ENCODE peak calls at places on chromosome 5, in six cellular contexts. U, K, B, S, M and O are unnamed samples.

GRCh38 chr5:129541648-129542251 is 81.7 kb downstream of the ADAMTS19 start:
- DNase-seq in U (peak; percentile 76), K (peak; percentile 21), B (no peak), S (no peak), M (no peak), O (peak; percentile 23)

GRCh38 chr5:74016373-74016772 is 390.4 kb downstream of the ARHGEF28 start:
- DNase-seq in U (no peak), K (no peak), B (no peak), S (no peak), M (no peak), O (no peak)

GRCh38 chr5:138981131-138981530 is 106.0 kb upstream of the LRRTM2 start:
- DNase-seq in U (no peak), K (peak; percentile 80), B (no peak), S (no peak), M (no peak), O (no peak)

GRCh38 chr5:118095100-118095499 is 893.2 kb downstream of the DTWD2 start:
- DNase-seq in U (no peak), K (no peak), B (no peak), S (no peak), M (no peak), O (no peak)

GRCh38 chr5:65157906-65158603 is 323.7 kb downstream of the ADAMTS6 start:
- DNase-seq in U (no peak), K (peak; percentile 66), B (no peak), S (no peak), M (no peak), O (peak; percentile 82)

GRCh38 chr5:61597684-61598083 is 265.6 kb downstream of the ZSWIM6 start:
- DNase-seq in U (no peak), K (no peak), B (no peak), S (no peak), M (no peak), O (no peak)

GRCh38 chr5:138029501-138029900 is 3.4 kb downstream of the FAM13B start:
- DNase-seq in U (no peak), K (no peak), B (no peak), S (no peak), M (no peak), O (no peak)

GRCh38 chr5:139651863-139652787 is 4.0 kb downstream of the CXXC5 start:
- DNase-seq in U (no peak), K (peak; percentile 94), B (peak; percentile 84), S (peak; percentile 85), M (peak; percentile 83), O (peak; percentile 92)